ENCODE peak calls at places on chromosomes 16 and 17, in nine cellular contexts. C is HL-60, M is astrocyte, I is GM23338, K is H1, X is hepatocyte, N is GM12878, L is neural progenitor cell, W is endothelial cell of umbilical vein. T is an unnamed sample.

GRCh38 chr17:77011173-77012011 is 129.4 kb upstream of the SEC14L1 start:
- DNase-seq in C (peak), M (no peak), I (peak), K (no peak), X (peak), N (no peak), L (peak), W (peak), T (peak)

GRCh38 chr16:65054457-65054856 is 67.4 kb downstream of the CDH11 start:
- DNase-seq in C (no peak), M (no peak), I (no peak), K (no peak), X (no peak), N (no peak), L (no peak), W (no peak), T (no peak)

GRCh38 chr17:82767041-82767754 is 15.3 kb downstream of the TBCD start:
- DNase-seq in C (peak), M (no peak), I (peak), K (no peak), X (peak), N (no peak), L (peak), W (peak), T (no peak)

GRCh38 chr17:38320482-38320881 is 23.3 kb downstream of the GPR179 start:
- DNase-seq in C (no peak), M (no peak), I (no peak), K (no peak), X (peak), N (no peak), L (no peak), W (no peak), T (no peak)

GRCh38 chr16:19994771-19995170 is 78.9 kb downstream of the GPR139 start:
- DNase-seq in C (no peak), M (no peak), I (no peak), K (no peak), X (no peak), N (no peak), L (no peak), W (no peak), T (no peak)

GRCh38 chr16:89153848-89154271 is 17.7 kb upstream of the CDH15 start:
- DNase-seq in C (no peak), M (no peak), I (no peak), K (no peak), X (no peak), N (no peak), L (no peak), W (no peak), T (no peak)

GRCh38 chr16:2475413-2476344 is 752 bp downstream of the TBC1D24 start:
- DNase-seq in C (no peak), M (no peak), I (peak), K (no peak), X (peak), N (no peak), L (peak), W (no peak), T (peak)

GRCh38 chr16:56506941-56507340 is 12.9 kb downstream of the BBS2 start:
- DNase-seq in C (no peak), M (peak), I (no peak), K (no peak), X (no peak), N (no peak), L (no peak), W (peak), T (no peak)

GRCh38 chr16:24821129-24821528 is 24.6 kb upstream of the SLC5A11 start:
- DNase-seq in C (no peak), M (no peak), I (no peak), K (no peak), X (no peak), N (no peak), L (no peak), W (no peak), T (no peak)

GRCh38 chr17:7403043-7403901 is 625 bp downstream of the TMEM256 start:
- DNase-seq in C (no peak), M (no peak), I (peak), K (no peak), X (peak), N (no peak), L (peak), W (no peak), T (no peak)

GRCh38 chr17:15262291-15263205 is 2.6 kb downstream of the PMP22 start:
- DNase-seq in C (no peak), M (peak), I (peak), K (no peak), X (peak), N (no peak), L (peak), W (peak), T (peak)

GRCh38 chr16:88069397-88070168 is 118.3 kb downstream of the BANP start:
- DNase-seq in C (no peak), M (no peak), I (no peak), K (no peak), X (no peak), N (peak), L (no peak), W (no peak), T (no peak)

GRCh38 chr16:12899529-12900168 is 1.7 kb upstream of the SHISA9 start:
- DNase-seq in C (no peak), M (no peak), I (no peak), K (no peak), X (no peak), N (no peak), L (peak), W (no peak), T (no peak)

GRCh38 chr17:20086416-20087074 is 77.4 kb downstream of the SPECC1 start:
- DNase-seq in C (no peak), M (no peak), I (no peak), K (no peak), X (no peak), N (no peak), L (no peak), W (no peak), T (no peak)

GRCh38 chr16:70713781-70714180 is 27.9 kb upstream of the MTSS2 start:
- DNase-seq in C (no peak), M (no peak), I (no peak), K (no peak), X (no peak), N (no peak), L (no peak), W (no peak), T (no peak)

GRCh38 chr17:4934173-4934979 is 2.3 kb downstream of the GP1BA start:
- DNase-seq in C (peak), M (peak), I (peak), K (no peak), X (peak), N (no peak), L (no peak), W (peak), T (peak)

DNA sequence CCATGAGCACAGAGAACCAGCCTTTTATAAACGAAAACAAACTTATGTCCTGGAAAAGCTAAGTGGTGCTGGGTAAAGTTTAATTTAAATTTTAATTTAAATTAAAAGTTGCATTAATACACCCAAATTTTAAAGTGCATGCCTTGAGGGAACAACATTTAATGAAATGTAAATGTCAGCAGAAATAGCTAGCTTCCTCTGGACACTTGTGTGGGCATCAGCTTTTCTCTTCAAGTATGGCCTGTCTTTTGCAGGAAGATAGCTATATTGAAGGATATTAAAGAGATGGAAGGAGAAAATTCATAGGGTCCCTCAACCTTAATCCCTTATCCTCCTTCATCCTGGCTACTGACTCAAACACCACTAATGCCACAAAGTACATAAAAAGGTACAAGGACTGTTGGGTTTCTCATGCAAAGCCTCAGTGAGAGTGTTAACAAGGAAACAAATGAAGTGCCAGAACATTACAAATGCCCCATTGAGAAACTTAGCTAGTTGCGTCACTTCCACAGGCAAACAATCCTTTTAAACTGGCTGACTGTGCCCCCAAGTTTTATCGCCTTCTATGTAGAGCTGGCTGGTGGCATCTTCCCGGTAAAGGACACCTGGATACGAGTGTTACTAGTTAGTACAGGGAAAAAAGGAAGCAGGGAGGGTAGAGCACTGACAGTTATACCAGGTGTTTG is 14.1 kb downstream of the PHF12 start:
- DNase-seq in C (peak), M (no peak), I (peak), K (no peak), X (no peak), N (no peak), L (no peak), W (no peak), T (no peak)
- H3K27ac ChIP-seq in C (peak), M (no peak), I (peak), K (no peak), X (no peak), N (no peak), L (peak), W (no peak), T (no peak)

GRCh38 chr16:67445441-67445912 is 14.6 kb downstream of the HSD11B2 start:
- DNase-seq in C (no peak), M (no peak), I (no peak), K (no peak), X (no peak), N (no peak), L (no peak), W (no peak), T (no peak)
- TF ChIP-seq CTCF in C (no peak), M (no peak), I (peak), K (no peak), X (no peak), N (no peak), L (no peak), W (peak), T (no peak)

GRCh38 chr17:41773190-41773588 is 13.3 kb downstream of the JUP start:
- DNase-seq in C (no peak), M (peak), I (peak), K (no peak), X (peak), N (no peak), L (peak), W (peak), T (peak)
- H3K27ac ChIP-seq in C (no peak), M (peak), I (no peak), K (no peak), X (peak), N (no peak), L (peak), W (peak), T (peak)

GRCh38 chr17:57988301-57989010 is 402 bp upstream of the VEZF1 start:
- DNase-seq in C (peak), M (peak), I (peak), K (no peak), X (peak), N (no peak), L (no peak), W (peak), T (peak)

GRCh38 chr17:57986841-57987581 is 1.0 kb downstream of the VEZF1 start:
- DNase-seq in C (no peak), M (peak), I (peak), K (no peak), X (peak), N (no peak), L (peak), W (peak), T (peak)

GRCh38 chr17:57987582-57988300 is at the start of gene VEZF1:
- DNase-seq in C (peak), M (peak), I (peak), K (no peak), X (peak), N (no peak), L (peak), W (peak), T (peak)

GRCh38 chr17:57990037-57990436 is 2.0 kb upstream of the VEZF1 start:
- DNase-seq in C (no peak), M (no peak), I (no peak), K (no peak), X (no peak), N (no peak), L (no peak), W (no peak), T (no peak)

GRCh38 chr17:57989011-57989345 is 924 bp upstream of the VEZF1 start:
- DNase-seq in C (peak), M (peak), I (no peak), K (no peak), X (peak), N (no peak), L (peak), W (peak), T (peak)
- TF ChIP-seq CTCF in C (peak), M (no peak), I (no peak), K (no peak), X (peak), N (no peak), L (no peak), W (peak), T (no peak)

DNA sequence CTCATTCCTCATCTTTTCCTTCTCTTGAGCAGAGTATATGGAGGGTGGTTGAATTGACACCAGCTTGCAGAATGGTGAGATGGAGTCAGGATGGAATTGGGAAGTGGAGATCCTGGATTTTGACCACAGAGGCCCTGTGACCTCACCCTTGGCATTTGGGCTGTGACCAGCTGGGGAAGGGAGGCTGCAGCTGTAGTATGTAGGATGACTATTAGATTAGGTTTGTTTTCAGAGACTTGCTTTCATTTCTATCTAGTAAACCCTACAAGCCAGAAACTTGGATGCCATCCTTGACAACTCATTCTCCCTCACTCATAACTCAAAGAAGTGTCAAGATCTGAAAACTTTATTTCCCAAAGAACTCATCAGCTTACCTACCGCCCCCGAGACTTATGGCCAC is 5.9 kb downstream of the GNGT2 start:
- DNase-seq in C (no peak), M (no peak), I (no peak), K (no peak), X (no peak), N (no peak), L (no peak), W (no peak), T (no peak)
- H3K27ac ChIP-seq in C (no peak), M (no peak), I (no peak), K (no peak), X (no peak), N (no peak), L (no peak), W (no peak), T (no peak)

DNA sequence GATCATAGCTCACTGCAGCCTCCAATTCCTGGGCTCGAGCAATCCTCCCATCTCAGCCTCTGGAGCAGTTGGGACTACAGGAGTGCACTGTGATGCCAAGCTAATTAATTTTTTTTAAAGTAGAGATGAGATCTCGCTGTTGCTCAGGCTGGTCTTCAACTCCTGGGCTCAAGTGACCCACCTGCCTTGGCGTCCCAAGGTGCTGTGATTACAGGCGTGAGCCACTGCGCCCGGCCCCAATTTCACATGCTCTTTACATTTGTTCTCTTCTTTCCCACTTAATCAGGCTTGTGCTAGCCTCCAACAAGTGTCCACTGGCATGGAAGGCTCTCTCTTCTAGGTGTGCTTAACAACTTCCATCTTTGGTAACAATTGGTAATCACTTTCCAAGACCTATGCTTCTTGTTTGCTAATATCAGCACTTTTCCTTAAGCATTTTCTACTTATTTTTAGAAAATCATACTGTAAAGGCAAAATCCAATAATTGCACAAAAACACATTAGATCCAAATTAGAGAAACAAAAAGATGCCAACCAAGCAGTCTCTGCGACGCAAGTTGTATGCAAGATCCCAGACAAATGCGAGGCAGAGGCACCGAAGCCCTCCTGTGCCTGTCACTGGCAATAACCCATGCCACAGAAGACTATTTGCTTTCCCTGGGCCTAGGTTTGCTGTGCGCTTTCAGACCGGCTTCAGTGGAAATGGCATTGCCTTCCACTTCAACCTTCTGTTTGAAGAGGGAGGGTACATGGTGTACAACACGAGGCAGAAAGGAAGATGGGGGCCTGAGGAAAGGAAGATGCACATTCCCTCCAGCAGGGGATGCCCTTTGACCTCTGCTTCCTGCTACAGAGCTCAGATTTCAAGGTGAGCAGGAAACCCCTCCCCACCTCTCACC is 52.6 kb downstream of the NOS2 start:
- DNase-seq in C (no peak), M (no peak), I (peak), K (peak), X (no peak), N (no peak), L (peak), W (no peak), T (no peak)
- TF ChIP-seq CTCF in C (no peak), M (no peak), I (peak), K (peak), X (peak), N (no peak), L (peak), W (peak), T (no peak)

GRCh38 chr17:31838641-31839225 is 20.3 kb downstream of the COPRS start:
- DNase-seq in C (no peak), M (peak), I (no peak), K (no peak), X (no peak), N (no peak), L (no peak), W (no peak), T (no peak)

GRCh38 chr17:31842416-31843381 is 16.3 kb downstream of the COPRS start:
- DNase-seq in C (peak), M (peak), I (peak), K (peak), X (peak), N (no peak), L (peak), W (peak), T (peak)

GRCh38 chr17:31841850-31842415 is 17.1 kb downstream of the COPRS start:
- DNase-seq in C (no peak), M (no peak), I (no peak), K (no peak), X (no peak), N (no peak), L (no peak), W (no peak), T (no peak)

GRCh38 chr17:31843382-31843780 is 15.7 kb downstream of the COPRS start:
- DNase-seq in C (no peak), M (no peak), I (no peak), K (no peak), X (no peak), N (no peak), L (no peak), W (no peak), T (peak)
- H3K27ac ChIP-seq in C (no peak), M (no peak), I (no peak), K (no peak), X (peak), N (no peak), L (no peak), W (no peak), T (peak)

GRCh38 chr16:82300374-82300936 is 130.4 kb upstream of the MPHOSPH6 start:
- DNase-seq in C (no peak), M (no peak), I (no peak), K (no peak), X (no peak), N (no peak), L (no peak), W (no peak), T (no peak)

GRCh38 chr16:82293671-82294070 is 123.6 kb upstream of the MPHOSPH6 start:
- DNase-seq in C (no peak), M (no peak), I (no peak), K (no peak), X (no peak), N (no peak), L (no peak), W (no peak), T (no peak)

GRCh38 chr16:82298472-82298871 is 128.4 kb upstream of the MPHOSPH6 start:
- DNase-seq in C (no peak), M (no peak), I (no peak), K (no peak), X (no peak), N (no peak), L (no peak), W (no peak), T (no peak)

GRCh38 chr16:82294874-82295273 is 124.8 kb upstream of the MPHOSPH6 start:
- DNase-seq in C (no peak), M (no peak), I (no peak), K (no peak), X (no peak), N (no peak), L (no peak), W (no peak), T (no peak)

GRCh38 chr16:82295306-82296201 is 125.5 kb upstream of the MPHOSPH6 start:
- DNase-seq in C (no peak), M (no peak), I (no peak), K (no peak), X (no peak), N (no peak), L (no peak), W (no peak), T (no peak)
- TF ChIP-seq CTCF in C (no peak), M (no peak), I (no peak), K (no peak), X (no peak), N (no peak), L (no peak), W (no peak), T (no peak)

DNA sequence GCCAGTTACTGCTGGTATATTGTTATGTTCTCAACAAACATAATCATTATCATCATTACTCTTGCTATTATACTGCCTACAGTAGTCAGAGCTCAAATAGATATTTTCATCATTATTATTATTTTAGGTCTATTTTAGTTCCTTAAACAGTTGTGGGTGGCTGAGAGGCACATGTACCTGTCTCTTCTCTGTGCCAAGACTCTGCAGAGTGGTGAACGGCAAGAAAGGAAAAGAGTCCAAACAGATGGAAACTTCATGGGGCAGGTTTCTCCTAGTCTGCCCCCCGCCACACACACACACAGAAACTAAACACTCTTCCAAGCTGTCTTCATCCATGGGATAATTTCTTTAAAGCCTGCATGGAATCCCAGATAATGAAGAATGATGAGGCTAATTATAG is 77.7 kb upstream of the CLEC3A start:
- DNase-seq in C (no peak), M (no peak), I (no peak), K (no peak), X (no peak), N (no peak), L (no peak), W (no peak), T (no peak)
- H3K27ac ChIP-seq in C (no peak), M (no peak), I (no peak), K (no peak), X (no peak), N (no peak), L (no peak), W (no peak), T (no peak)

T was measured in thyroid gland.